ENCODE peak calls at places on chromosomes 2 and 18, in nine cellular contexts. L is AG04450, H is kidney epithelial cell, F is HCT116, U is A549, S is left ventricle myocardium inferior, Z is transverse colon, B is iPS DF 6.9, E is brain microvascular endothelial cell. J is an unnamed sample.

GRCh38 chr2:33123216-33123615 is 176.5 kb downstream of the LTBP1 start:
- DNase-seq in L (no peak), H (no peak), F (no peak), U (no peak), S (no peak), Z (no peak), B (no peak), E (no peak), J (no peak)

GRCh38 chr2:113078350-113078839 is 10.6 kb downstream of the IL1F10 start:
- DNase-seq in L (no peak), H (peak), F (peak), U (peak), S (no peak), Z (no peak), B (no peak), E (peak), J (no peak)

GRCh38 chr2:128425731-128426620 is 107.3 kb upstream of the HS6ST1 start:
- DNase-seq in L (no peak), H (no peak), F (no peak), U (peak), S (no peak), Z (no peak), B (no peak), E (no peak), J (peak)

GRCh38 chr2:38409136-38409903 is 32.2 kb upstream of the ATL2 start:
- DNase-seq in L (no peak), H (no peak), F (no peak), U (no peak), S (peak), Z (no peak), B (no peak), E (no peak), J (peak)

GRCh38 chr2:171434671-171434980 is 600 bp downstream of the DCAF17 start:
- DNase-seq in L (no peak), H (no peak), F (no peak), U (no peak), S (no peak), Z (peak), B (no peak), E (no peak), J (no peak)

GRCh38 chr18:22324191-22325131 is 93.3 kb downstream of the CTAGE1 start:
- DNase-seq in L (no peak), H (no peak), F (no peak), U (no peak), S (peak), Z (peak), B (no peak), E (no peak), J (peak)

GRCh38 chr18:79801641-79802040 is 3.9 kb downstream of the KCNG2 start:
- DNase-seq in L (no peak), H (no peak), F (no peak), U (no peak), S (no peak), Z (no peak), B (no peak), E (no peak), J (no peak)

GRCh38 chr2:80499095-80499494 is 194.5 kb upstream of the LRRTM1 start:
- DNase-seq in L (peak), H (no peak), F (peak), U (peak), S (no peak), Z (peak), B (peak), E (peak), J (no peak)

GRCh38 chr18:7082666-7083065 is 34.9 kb downstream of the LAMA1 start:
- DNase-seq in L (no peak), H (no peak), F (no peak), U (no peak), S (no peak), Z (no peak), B (no peak), E (no peak), J (no peak)

GRCh38 chr2:152755029-152755428 is 36.6 kb downstream of the ARL6IP6 start:
- DNase-seq in L (no peak), H (peak), F (no peak), U (peak), S (no peak), Z (no peak), B (peak), E (no peak), J (no peak)

GRCh38 chr18:22045221-22045918 is 124.0 kb upstream of the GATA6 start:
- DNase-seq in L (no peak), H (no peak), F (no peak), U (no peak), S (no peak), Z (peak), B (no peak), E (no peak), J (no peak)

GRCh38 chr2:239758325-239758877 is 266.7 kb downstream of the NDUFA10 start:
- DNase-seq in L (no peak), H (no peak), F (no peak), U (peak), S (no peak), Z (no peak), B (no peak), E (peak), J (peak)

GRCh38 chr2:72913531-72914225 is 3.6 kb upstream of the EMX1 start:
- DNase-seq in L (no peak), H (no peak), F (no peak), U (peak), S (no peak), Z (no peak), B (no peak), E (no peak), J (no peak)

GRCh38 chr2:70613510-70613909 is 59.9 kb upstream of the TGFA start:
- DNase-seq in L (no peak), H (no peak), F (no peak), U (no peak), S (no peak), Z (no peak), B (no peak), E (no peak), J (no peak)

GRCh38 chr2:110219496-110220192 is 7.3 kb upstream of the MTLN start:
- DNase-seq in L (no peak), H (no peak), F (no peak), U (no peak), S (no peak), Z (no peak), B (no peak), E (peak), J (no peak)

GRCh38 chr2:189519631-189520387 is 60.8 kb downstream of the SLC40A1 start:
- DNase-seq in L (no peak), H (no peak), F (no peak), U (no peak), S (no peak), Z (no peak), B (no peak), E (no peak), J (no peak)

GRCh38 chr2:157194097-157194688 is 63.3 kb upstream of the GALNT5 start:
- DNase-seq in L (no peak), H (no peak), F (peak), U (peak), S (no peak), Z (peak), B (peak), E (peak), J (no peak)

GRCh38 chr2:43000242-43001054 is 208.1 kb upstream of the HAAO start:
- DNase-seq in L (no peak), H (no peak), F (no peak), U (no peak), S (no peak), Z (no peak), B (no peak), E (no peak), J (no peak)

GRCh38 chr2:95277246-95277906 is 3.1 kb downstream of the PROM2 start:
- DNase-seq in L (no peak), H (no peak), F (peak), U (no peak), S (peak), Z (peak), B (no peak), E (no peak), J (peak)

GRCh38 chr2:239227661-239228371 is 173.0 kb downstream of the HDAC4 start:
- DNase-seq in L (no peak), H (no peak), F (no peak), U (no peak), S (no peak), Z (no peak), B (no peak), E (no peak), J (no peak)

GRCh38 chr2:44550571-44550970 is 188.8 kb downstream of the CAMKMT start:
- DNase-seq in L (no peak), H (peak), F (no peak), U (no peak), S (no peak), Z (no peak), B (no peak), E (no peak), J (no peak)

GRCh38 chr2:120437604-120438000 is 91.7 kb downstream of the INHBB start:
- DNase-seq in L (no peak), H (no peak), F (no peak), U (no peak), S (no peak), Z (no peak), B (no peak), E (no peak), J (no peak)

GRCh38 chr18:29434650-29435049 is 1257.7 kb upstream of the CDH2 start:
- DNase-seq in L (no peak), H (no peak), F (no peak), U (no peak), S (no peak), Z (no peak), B (no peak), E (no peak), J (no peak)

GRCh38 chr2:165435611-165436010 is 33.9 kb upstream of the CSRNP3 start:
- DNase-seq in L (no peak), H (no peak), F (no peak), U (no peak), S (no peak), Z (no peak), B (no peak), E (no peak), J (no peak)

GRCh38 chr18:40939636-40940035 is 1015.4 kb upstream of the PIK3C3 start:
- DNase-seq in L (no peak), H (no peak), F (no peak), U (no peak), S (no peak), Z (no peak), B (no peak), E (no peak), J (no peak)

GRCh38 chr2:58019209-58019608 is 27.4 kb upstream of the VRK2 start:
- DNase-seq in L (no peak), H (no peak), F (no peak), U (peak), S (no peak), Z (no peak), B (no peak), E (no peak), J (no peak)

GRCh38 chr2:37020212-37020886 is 54.0 kb upstream of the STRN start:
- DNase-seq in L (peak), H (no peak), F (no peak), U (no peak), S (peak), Z (peak), B (no peak), E (peak), J (peak)

GRCh38 chr2:196480653-196481322 is 158.7 kb upstream of the CCDC150 start:
- DNase-seq in L (no peak), H (no peak), F (no peak), U (no peak), S (no peak), Z (no peak), B (no peak), E (peak), J (no peak)

GRCh38 chr2:101380376-101380775 is 6.9 kb downstream of the CREG2 start:
- DNase-seq in L (peak), H (no peak), F (no peak), U (no peak), S (peak), Z (no peak), B (no peak), E (peak), J (no peak)

GRCh38 chr18:55415258-55415871 is 172.6 kb downstream of the TCF4 start:
- DNase-seq in L (peak), H (no peak), F (peak), U (peak), S (peak), Z (peak), B (peak), E (peak), J (peak)

GRCh38 chr2:96558061-96558460 is 21.5 kb downstream of the ARID5A start:
- DNase-seq in L (no peak), H (no peak), F (no peak), U (no peak), S (no peak), Z (no peak), B (no peak), E (no peak), J (no peak)

GRCh38 chr2:148493822-148494563 is 150.6 kb upstream of the EPC2 start:
- DNase-seq in L (no peak), H (no peak), F (no peak), U (no peak), S (no peak), Z (no peak), B (no peak), E (no peak), J (no peak)
- H3K4me3 ChIP-seq in L (no peak), H (no peak), F (no peak), U (no peak), S (no peak), Z (no peak), B (no peak), E (no peak), J (no peak)

DNA sequence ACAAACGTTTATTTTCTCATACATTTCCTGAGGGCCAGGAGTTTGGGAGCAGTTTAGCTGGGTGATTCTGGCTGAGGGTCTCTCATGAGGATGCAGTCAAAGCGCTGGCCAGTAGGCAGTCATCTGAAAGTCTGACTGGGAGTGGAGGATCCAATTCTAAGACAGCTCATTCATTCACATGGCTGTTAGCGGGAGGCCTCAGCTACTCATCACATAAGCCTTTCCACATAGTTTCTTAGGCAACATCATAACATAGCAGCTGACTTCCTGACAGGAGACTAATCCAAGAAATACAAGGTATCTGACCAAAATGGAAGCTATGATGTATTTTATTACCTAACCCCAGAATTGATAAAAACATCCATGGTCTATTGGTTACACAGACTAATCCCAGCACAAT is 2.9 kb upstream of the MRPL44 start:
- DNase-seq in L (peak), H (no peak), F (no peak), U (peak), S (no peak), Z (no peak), B (no peak), E (peak), J (no peak)
- H3K4me3 ChIP-seq in L (no peak), H (no peak), F (no peak), U (no peak), S (no peak), Z (no peak), B (no peak), E (no peak), J (no peak)

GRCh38 chr2:234978466-234979203 is 26.8 kb downstream of the SH3BP4 start:
- DNase-seq in L (no peak), H (no peak), F (no peak), U (no peak), S (no peak), Z (peak), B (no peak), E (no peak), J (no peak)

GRCh38 chr2:234980476-234981187 is 28.8 kb downstream of the SH3BP4 start:
- DNase-seq in L (no peak), H (no peak), F (no peak), U (no peak), S (no peak), Z (peak), B (no peak), E (peak), J (no peak)

GRCh38 chr2:234981197-234982095 is 29.6 kb downstream of the SH3BP4 start:
- DNase-seq in L (peak), H (peak), F (peak), U (peak), S (peak), Z (peak), B (peak), E (peak), J (no peak)

GRCh38 chr2:234977228-234977679 is 25.4 kb downstream of the SH3BP4 start:
- DNase-seq in L (no peak), H (no peak), F (no peak), U (no peak), S (no peak), Z (no peak), B (no peak), E (no peak), J (no peak)

DNA sequence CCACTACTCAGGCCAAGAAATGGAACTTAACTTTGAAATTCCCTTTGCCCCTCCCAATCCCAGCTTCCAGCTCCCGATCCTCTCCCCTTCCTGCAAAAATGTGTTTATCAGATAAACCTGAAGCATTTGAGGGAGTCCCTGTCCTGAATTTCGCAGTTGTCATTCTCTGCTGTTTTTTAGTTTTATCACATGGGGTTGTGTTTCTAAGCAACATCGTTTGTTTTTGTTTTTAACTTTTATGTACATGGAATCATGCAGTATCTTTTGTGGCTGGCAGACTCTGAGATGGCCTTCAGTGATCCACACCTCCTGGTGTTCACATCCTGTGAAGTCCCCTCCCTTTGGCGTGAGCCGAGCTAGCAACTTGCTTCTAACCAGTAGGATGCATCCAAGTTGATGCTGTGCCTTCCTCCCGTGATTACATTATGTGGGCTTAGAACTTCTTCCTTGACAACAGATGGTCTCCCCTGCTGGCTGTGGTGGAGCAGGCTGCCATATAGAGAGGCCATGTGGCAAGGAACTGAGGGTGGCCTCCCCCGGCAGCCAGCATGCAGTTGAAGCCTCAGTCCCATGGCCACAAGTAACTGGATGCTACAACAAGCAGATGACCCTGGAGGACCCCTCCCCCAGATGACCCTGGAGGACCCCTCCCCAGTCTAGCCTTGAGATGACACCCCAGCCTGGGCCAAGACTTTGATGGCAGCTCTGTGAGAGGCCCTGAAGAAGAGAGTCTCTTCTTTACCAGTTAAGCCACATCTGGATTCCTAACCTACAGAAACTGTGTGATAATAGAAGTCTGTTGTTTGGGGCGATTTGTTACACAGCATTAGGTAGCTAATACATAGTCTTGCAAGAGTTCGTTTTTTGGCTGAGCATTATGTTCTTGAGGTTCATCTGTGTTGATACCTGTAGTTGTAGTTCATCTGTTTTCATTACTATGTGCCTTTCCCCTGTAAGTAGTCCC is 27.7 kb downstream of the SH3BP4 start:
- DNase-seq in L (no peak), H (no peak), F (no peak), U (peak), S (no peak), Z (no peak), B (no peak), E (no peak), J (no peak)
- H3K4me3 ChIP-seq in L (no peak), H (no peak), F (no peak), U (no peak), S (peak), Z (no peak), B (no peak), E (no peak), J (peak)

GRCh38 chr2:226934546-226935243 is 98.8 kb downstream of the RHBDD1 start:
- DNase-seq in L (no peak), H (no peak), F (no peak), U (no peak), S (no peak), Z (no peak), B (no peak), E (no peak), J (no peak)

DNA sequence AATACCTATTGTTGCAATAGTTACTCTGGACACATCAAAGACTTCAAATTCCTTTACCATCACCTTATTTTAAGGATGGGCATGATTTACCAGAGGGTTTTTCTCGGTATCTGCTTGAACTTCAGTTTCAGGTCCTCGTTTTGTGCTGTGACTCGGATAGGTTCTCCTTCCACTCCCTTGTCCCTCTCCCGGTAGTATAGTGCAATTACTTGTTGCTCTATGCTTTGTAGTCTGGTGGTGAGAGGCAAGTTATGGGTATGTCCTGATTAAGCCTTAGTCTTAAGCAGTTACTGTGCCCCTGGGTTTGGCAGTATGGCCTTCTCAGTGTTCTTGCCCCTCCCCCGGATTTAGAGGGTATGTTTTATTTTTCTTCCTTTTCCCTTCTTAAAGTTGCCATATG is 96.6 kb downstream of the RHBDD1 start:
- DNase-seq in L (no peak), H (no peak), F (no peak), U (no peak), S (no peak), Z (no peak), B (no peak), E (no peak), J (no peak)
- H3K4me3 ChIP-seq in L (no peak), H (no peak), F (no peak), U (no peak), S (no peak), Z (no peak), B (no peak), E (no peak), J (no peak)

DNA sequence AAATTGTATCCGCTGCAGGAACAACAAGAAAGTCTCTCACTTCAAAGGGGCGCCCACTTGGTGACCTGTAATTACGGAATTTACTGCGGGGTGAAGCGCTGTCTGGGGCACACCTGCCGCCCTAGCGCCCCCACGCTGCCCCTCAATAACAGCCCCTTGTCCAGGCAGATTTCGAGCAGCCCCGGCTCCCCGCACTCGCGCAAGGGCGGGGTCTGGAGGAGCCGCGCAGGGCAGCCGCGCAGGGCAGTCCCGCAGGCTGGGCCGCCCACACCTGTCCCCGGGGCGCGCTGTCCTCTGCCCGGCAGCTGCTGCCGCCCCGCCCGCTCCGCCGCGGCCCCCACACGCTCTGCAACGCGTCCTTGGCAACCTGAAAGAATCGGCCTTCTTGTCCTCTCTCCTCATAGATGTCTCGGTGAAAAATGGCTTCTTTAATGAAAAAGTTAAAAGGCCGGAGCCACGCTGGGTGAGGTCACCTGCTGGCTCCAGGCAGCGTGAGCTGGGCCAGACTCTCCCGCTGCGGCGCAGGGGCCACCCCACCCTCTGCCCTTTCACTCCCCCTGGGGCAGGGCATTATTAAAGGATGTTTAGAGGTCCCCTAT is 218.1 kb downstream of the VAPA start:
- DNase-seq in L (no peak), H (no peak), F (no peak), U (no peak), S (no peak), Z (no peak), B (no peak), E (no peak), J (no peak)
- H3K4me3 ChIP-seq in L (no peak), H (peak), F (peak), U (peak), S (peak), Z (peak), B (peak), E (peak), J (peak)

J was measured in lower lobe of right lung.